ENCODE peak calls at places on chromosomes 11 and 22, in seven cellular contexts. One of them, this sample, is unnamed.

GRCh38 chr11:131486100-131486499 is 115.7 kb downstream of the NTM start:
- DNase-seq in IMR-90: no peak
- DNase-seq in heart left ventricle: no peak
- DNase-seq in prostate gland: no peak
- DNase-seq in Peyer's patch: no peak
- DNase-seq in adrenal gland: no peak
- DNase-seq in tibial nerve: no peak
- DNase-seq in this sample: no peak

GRCh38 chr22:43002198-43002577 is 12.8 kb downstream of the PACSIN2 start:
- DNase-seq in IMR-90: peak; percentile 91
- DNase-seq in heart left ventricle: no peak
- DNase-seq in prostate gland: no peak
- DNase-seq in Peyer's patch: no peak
- DNase-seq in adrenal gland: no peak
- DNase-seq in tibial nerve: no peak
- DNase-seq in this sample: no peak

GRCh38 chr22:37990302-37990701 is 5.9 kb upstream of the SOX10 start:
- DNase-seq in IMR-90: no peak
- DNase-seq in heart left ventricle: peak; percentile 49
- DNase-seq in prostate gland: no peak
- DNase-seq in Peyer's patch: no peak
- DNase-seq in adrenal gland: no peak
- DNase-seq in tibial nerve: no peak
- DNase-seq in this sample: no peak

GRCh38 chr11:122177238-122177637 is 61.2 kb upstream of the BLID start:
- DNase-seq in IMR-90: no peak
- DNase-seq in heart left ventricle: no peak
- DNase-seq in prostate gland: no peak
- DNase-seq in Peyer's patch: no peak
- DNase-seq in adrenal gland: no peak
- DNase-seq in tibial nerve: no peak
- DNase-seq in this sample: no peak

GRCh38 chr11:121930004-121930965 is 185.7 kb downstream of the BLID start:
- DNase-seq in IMR-90: peak; percentile 13
- DNase-seq in heart left ventricle: no peak
- DNase-seq in prostate gland: no peak
- DNase-seq in Peyer's patch: no peak
- DNase-seq in adrenal gland: no peak
- DNase-seq in tibial nerve: no peak
- DNase-seq in this sample: no peak

GRCh38 chr11:112555491-112556364 is 295.1 kb upstream of the PLET1 start:
- DNase-seq in IMR-90: peak; percentile 35
- DNase-seq in heart left ventricle: peak; percentile 57
- DNase-seq in prostate gland: no peak
- DNase-seq in Peyer's patch: peak; percentile 28
- DNase-seq in adrenal gland: peak; percentile 50
- DNase-seq in tibial nerve: no peak
- DNase-seq in this sample: peak; percentile 60

GRCh38 chr22:27933186-27933983 is 14.3 kb upstream of the PITPNB start:
- DNase-seq in IMR-90: no peak
- DNase-seq in heart left ventricle: no peak
- DNase-seq in prostate gland: no peak
- DNase-seq in Peyer's patch: no peak
- DNase-seq in adrenal gland: no peak
- DNase-seq in tibial nerve: no peak
- DNase-seq in this sample: no peak

GRCh38 chr11:76606102-76606793 is 64.3 kb downstream of the LRRC32 start:
- DNase-seq in IMR-90: no peak
- DNase-seq in heart left ventricle: peak; percentile 71
- DNase-seq in prostate gland: no peak
- DNase-seq in Peyer's patch: no peak
- DNase-seq in adrenal gland: no peak
- DNase-seq in tibial nerve: no peak
- DNase-seq in this sample: no peak

GRCh38 chr11:29162490-29162889 is 854.3 kb downstream of the KCNA4 start:
- DNase-seq in IMR-90: no peak
- DNase-seq in heart left ventricle: no peak
- DNase-seq in prostate gland: no peak
- DNase-seq in Peyer's patch: no peak
- DNase-seq in adrenal gland: no peak
- DNase-seq in tibial nerve: no peak
- DNase-seq in this sample: no peak

GRCh38 chr11:110763249-110764011 is 51.2 kb upstream of the ARHGAP20 start:
- DNase-seq in IMR-90: peak; percentile 80
- DNase-seq in heart left ventricle: no peak
- DNase-seq in prostate gland: peak; percentile 29
- DNase-seq in Peyer's patch: no peak
- DNase-seq in adrenal gland: no peak
- DNase-seq in tibial nerve: peak; percentile 38
- DNase-seq in this sample: no peak

GRCh38 chr11:117875397-117876048 is 935 bp downstream of the FXYD6 start:
- DNase-seq in IMR-90: no peak
- DNase-seq in heart left ventricle: no peak
- DNase-seq in prostate gland: no peak
- DNase-seq in Peyer's patch: no peak
- DNase-seq in adrenal gland: no peak
- DNase-seq in tibial nerve: no peak
- DNase-seq in this sample: no peak

GRCh38 chr22:30314918-30315317 is 11.8 kb downstream of the TBC1D10A start:
- DNase-seq in IMR-90: peak; percentile 67
- DNase-seq in heart left ventricle: no peak
- DNase-seq in prostate gland: no peak
- DNase-seq in Peyer's patch: no peak
- DNase-seq in adrenal gland: no peak
- DNase-seq in tibial nerve: no peak
- DNase-seq in this sample: no peak

GRCh38 chr11:46724088-46724487 is 5.1 kb downstream of the F2 start:
- DNase-seq in IMR-90: no peak
- DNase-seq in heart left ventricle: no peak
- DNase-seq in prostate gland: no peak
- DNase-seq in Peyer's patch: no peak
- DNase-seq in adrenal gland: no peak
- DNase-seq in tibial nerve: no peak
- DNase-seq in this sample: peak; percentile 26

GRCh38 chr22:45865561-45866397 is 111.2 kb downstream of the WNT7B start:
- DNase-seq in IMR-90: no peak
- DNase-seq in heart left ventricle: no peak
- DNase-seq in prostate gland: peak; percentile 38
- DNase-seq in Peyer's patch: no peak
- DNase-seq in adrenal gland: no peak
- DNase-seq in tibial nerve: no peak
- DNase-seq in this sample: no peak

GRCh38 chr22:45868586-45869443 is 108.1 kb downstream of the WNT7B start:
- DNase-seq in IMR-90: no peak
- DNase-seq in heart left ventricle: no peak
- DNase-seq in prostate gland: no peak
- DNase-seq in Peyer's patch: peak; percentile 9
- DNase-seq in adrenal gland: no peak
- DNase-seq in tibial nerve: no peak
- DNase-seq in this sample: no peak

GRCh38 chr22:45866398-45867117 is 110.4 kb downstream of the WNT7B start:
- DNase-seq in IMR-90: no peak
- DNase-seq in heart left ventricle: no peak
- DNase-seq in prostate gland: no peak
- DNase-seq in Peyer's patch: no peak
- DNase-seq in adrenal gland: no peak
- DNase-seq in tibial nerve: no peak
- DNase-seq in this sample: no peak

GRCh38 chr22:45867906-45868555 is 108.9 kb downstream of the WNT7B start:
- DNase-seq in IMR-90: no peak
- DNase-seq in heart left ventricle: no peak
- DNase-seq in prostate gland: no peak
- DNase-seq in Peyer's patch: no peak
- DNase-seq in adrenal gland: no peak
- DNase-seq in tibial nerve: no peak
- DNase-seq in this sample: no peak

GRCh38 chr22:45867118-45867905 is 109.7 kb downstream of the WNT7B start:
- DNase-seq in IMR-90: no peak
- DNase-seq in heart left ventricle: no peak
- DNase-seq in prostate gland: no peak
- DNase-seq in Peyer's patch: no peak
- DNase-seq in adrenal gland: no peak
- DNase-seq in tibial nerve: no peak
- DNase-seq in this sample: no peak
- TF ChIP-seq CTCF in IMR-90: peak; percentile 40
- TF ChIP-seq CTCF in heart left ventricle: peak; percentile 23
- TF ChIP-seq CTCF in prostate gland: peak; percentile 66
- TF ChIP-seq CTCF in Peyer's patch: no peak
- TF ChIP-seq CTCF in adrenal gland: peak; percentile 40
- TF ChIP-seq CTCF in tibial nerve: no peak
- TF ChIP-seq CTCF in this sample: no peak

DNA sequence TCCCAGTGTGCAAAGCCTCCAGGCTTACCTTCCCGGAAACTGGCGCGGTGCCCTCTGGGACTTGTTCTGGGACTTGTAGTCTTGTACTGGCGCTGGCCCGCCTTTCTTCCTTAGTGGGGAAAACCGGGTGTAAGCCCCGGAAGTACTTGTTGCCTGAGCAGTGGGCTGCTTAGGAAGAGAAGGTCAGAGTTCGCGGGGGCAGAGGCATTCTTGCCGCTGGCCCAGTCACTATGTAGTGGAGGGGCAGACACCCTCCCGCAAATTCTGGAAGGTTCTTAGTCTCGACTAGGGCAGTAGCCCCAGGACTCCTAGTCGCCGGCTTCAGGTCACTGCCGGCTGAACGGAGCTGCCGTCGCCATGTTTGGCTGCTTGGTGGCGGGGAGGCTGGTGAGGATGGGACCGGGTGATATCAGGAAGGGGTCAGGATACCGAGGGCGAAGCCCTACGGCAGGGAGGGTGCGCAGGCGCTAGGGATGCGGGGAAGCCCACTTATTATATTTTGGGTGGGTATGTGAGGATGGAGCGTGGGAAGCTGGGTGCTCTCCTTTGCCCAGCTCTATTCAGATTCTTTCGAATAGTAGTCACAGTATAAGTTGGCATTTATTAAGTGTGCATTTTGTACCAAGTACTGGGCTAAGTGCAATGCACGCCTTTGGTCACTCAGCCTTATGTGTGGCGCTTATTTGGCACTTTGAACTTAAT is at the start of gene HIKESHI:
- DNase-seq in IMR-90: peak; percentile 96
- DNase-seq in heart left ventricle: peak; percentile 100
- DNase-seq in prostate gland: peak; percentile 100
- DNase-seq in Peyer's patch: peak; percentile 100
- DNase-seq in adrenal gland: peak; percentile 99
- DNase-seq in tibial nerve: peak; percentile 100
- DNase-seq in this sample: peak; percentile 99
- TF ChIP-seq POLR2A in IMR-90: no peak
- TF ChIP-seq POLR2A in heart left ventricle: peak; percentile 69
- TF ChIP-seq POLR2A in prostate gland: peak; percentile 29
- TF ChIP-seq POLR2A in Peyer's patch: peak; percentile 47
- TF ChIP-seq POLR2A in adrenal gland: peak; percentile 30
- TF ChIP-seq POLR2A in tibial nerve: no peak
- TF ChIP-seq POLR2A in this sample: peak; percentile 84

GRCh38 chr11:35009191-35009940 is 92.9 kb downstream of the PDHX start:
- DNase-seq in IMR-90: peak; percentile 74
- DNase-seq in heart left ventricle: no peak
- DNase-seq in prostate gland: peak; percentile 50
- DNase-seq in Peyer's patch: no peak
- DNase-seq in adrenal gland: no peak
- DNase-seq in tibial nerve: no peak
- DNase-seq in this sample: no peak

GRCh38 chr11:35011944-35012343 is 95.5 kb downstream of the PDHX start:
- DNase-seq in IMR-90: no peak
- DNase-seq in heart left ventricle: no peak
- DNase-seq in prostate gland: no peak
- DNase-seq in Peyer's patch: no peak
- DNase-seq in adrenal gland: no peak
- DNase-seq in tibial nerve: no peak
- DNase-seq in this sample: no peak

GRCh38 chr11:35009941-35010337 is 93.5 kb downstream of the PDHX start:
- DNase-seq in IMR-90: no peak
- DNase-seq in heart left ventricle: no peak
- DNase-seq in prostate gland: no peak
- DNase-seq in Peyer's patch: no peak
- DNase-seq in adrenal gland: no peak
- DNase-seq in tibial nerve: no peak
- DNase-seq in this sample: no peak

GRCh38 chr11:35011389-35011788 is 95.0 kb downstream of the PDHX start:
- DNase-seq in IMR-90: peak; percentile 83
- DNase-seq in heart left ventricle: no peak
- DNase-seq in prostate gland: no peak
- DNase-seq in Peyer's patch: no peak
- DNase-seq in adrenal gland: no peak
- DNase-seq in tibial nerve: no peak
- DNase-seq in this sample: no peak

DNA sequence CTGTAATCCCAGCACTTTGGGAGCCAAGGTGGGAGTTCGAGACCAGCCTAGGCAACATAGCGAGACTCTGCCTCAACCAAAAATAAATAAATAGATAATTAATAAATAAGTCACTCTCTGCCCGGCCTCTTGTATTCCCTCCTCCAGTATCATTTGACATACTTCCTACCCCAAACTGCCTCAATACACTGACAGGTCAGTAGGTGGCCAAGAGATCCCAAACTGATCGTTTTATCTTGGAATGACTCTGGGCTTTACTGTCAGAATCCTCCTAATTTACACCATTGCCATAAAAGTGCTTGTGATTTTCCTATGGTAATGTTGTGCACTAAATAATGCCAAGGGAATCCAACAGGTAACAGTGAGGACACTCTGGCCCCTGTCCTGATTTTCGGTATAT is 94.2 kb downstream of the PDHX start:
- DNase-seq in IMR-90: no peak
- DNase-seq in heart left ventricle: no peak
- DNase-seq in prostate gland: no peak
- DNase-seq in Peyer's patch: no peak
- DNase-seq in adrenal gland: no peak
- DNase-seq in tibial nerve: no peak
- DNase-seq in this sample: no peak
- TF ChIP-seq CTCF in IMR-90: no peak
- TF ChIP-seq CTCF in heart left ventricle: no peak
- TF ChIP-seq CTCF in prostate gland: no peak
- TF ChIP-seq CTCF in Peyer's patch: no peak
- TF ChIP-seq CTCF in adrenal gland: no peak
- TF ChIP-seq CTCF in tibial nerve: no peak
- TF ChIP-seq CTCF in this sample: no peak

DNA sequence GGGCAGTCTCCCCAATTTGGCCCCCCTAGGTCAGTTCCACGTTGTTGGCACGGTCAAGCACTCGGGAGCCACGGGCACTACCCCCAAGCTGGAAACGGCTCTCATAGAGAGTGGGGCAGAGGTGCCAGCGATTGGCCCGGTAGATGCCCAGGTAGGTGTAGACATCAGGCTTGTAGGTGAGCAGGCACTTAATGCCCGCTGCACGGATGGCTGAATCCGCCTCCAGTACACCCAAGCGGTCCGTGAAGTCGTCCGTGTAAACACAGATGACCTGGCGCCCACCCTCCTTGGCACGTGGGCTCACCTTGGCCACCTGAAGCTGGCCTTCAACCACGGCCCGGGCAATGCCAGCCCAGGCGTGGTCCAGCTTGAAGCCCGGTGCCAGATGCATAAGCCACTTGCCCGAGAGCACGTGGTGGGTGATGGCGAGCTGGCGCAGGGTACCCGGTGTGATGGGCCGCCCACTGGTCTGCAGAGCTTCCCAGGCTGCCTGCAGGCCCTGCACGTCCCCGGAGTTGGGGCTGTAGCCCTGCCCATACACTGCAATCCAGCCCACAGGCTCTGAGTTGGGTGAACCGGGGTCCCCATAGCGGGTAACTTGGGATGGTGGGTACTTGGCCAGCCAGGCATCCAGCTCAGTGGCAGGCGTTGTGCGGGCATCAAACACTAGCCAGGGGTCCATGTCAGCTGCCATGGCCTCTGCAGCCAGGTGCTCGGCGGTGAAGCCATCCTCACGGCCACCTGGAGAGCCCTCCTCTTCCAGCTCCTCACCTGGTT is 1.2 kb downstream of the C11orf68 start:
- DNase-seq in IMR-90: no peak
- DNase-seq in heart left ventricle: no peak
- DNase-seq in prostate gland: no peak
- DNase-seq in Peyer's patch: no peak
- DNase-seq in adrenal gland: peak; percentile 36
- DNase-seq in tibial nerve: no peak
- DNase-seq in this sample: no peak
- TF ChIP-seq POLR2A in IMR-90: no peak
- TF ChIP-seq POLR2A in heart left ventricle: no peak
- TF ChIP-seq POLR2A in prostate gland: no peak
- TF ChIP-seq POLR2A in Peyer's patch: no peak
- TF ChIP-seq POLR2A in adrenal gland: no peak
- TF ChIP-seq POLR2A in tibial nerve: no peak
- TF ChIP-seq POLR2A in this sample: no peak

This sample was measured in NB4.